ENCODE peak calls at places on chromosomes 12 and 14, in eight cellular contexts. One of them, this sample, is unnamed. For H3K9me3, the result is how much of the 10 kb centered on the place peaks cover.

GRCh38 chr14:85529803-85530574 is at the start of gene FLRT2:
- DNase-seq in stomach: peak
- DNase-seq in psoas muscle: peak
- DNase-seq in IMR-90: peak
- DNase-seq in GM23248: peak
- DNase-seq in HAP-1: peak
- DNase-seq in neural progenitor cell: peak
- DNase-seq in tibial artery: peak
- DNase-seq in this sample: no peak

GRCh38 chr14:42110167-42110566 is 503.5 kb downstream of the LRFN5 start:
- DNase-seq in stomach: no peak
- DNase-seq in psoas muscle: no peak
- DNase-seq in IMR-90: peak
- DNase-seq in GM23248: peak
- DNase-seq in HAP-1: peak
- DNase-seq in neural progenitor cell: peak
- DNase-seq in tibial artery: no peak
- DNase-seq in this sample: no peak

GRCh38 chr14:99566390-99567354 is 37.3 kb downstream of the CCDC85C start:
- DNase-seq in stomach: no peak
- DNase-seq in psoas muscle: no peak
- DNase-seq in IMR-90: no peak
- DNase-seq in GM23248: no peak
- DNase-seq in HAP-1: no peak
- DNase-seq in neural progenitor cell: no peak
- DNase-seq in tibial artery: no peak
- DNase-seq in this sample: no peak

GRCh38 chr14:101359221-101360044 is 201.9 kb upstream of the DIO3 start:
- DNase-seq in stomach: no peak
- DNase-seq in psoas muscle: peak
- DNase-seq in IMR-90: no peak
- DNase-seq in GM23248: peak
- DNase-seq in HAP-1: no peak
- DNase-seq in neural progenitor cell: peak
- DNase-seq in tibial artery: peak
- DNase-seq in this sample: no peak

GRCh38 chr14:61965030-61965745 is 203.0 kb downstream of the SNAPC1 start:
- DNase-seq in stomach: no peak
- DNase-seq in psoas muscle: no peak
- DNase-seq in IMR-90: peak
- DNase-seq in GM23248: peak
- DNase-seq in HAP-1: no peak
- DNase-seq in neural progenitor cell: no peak
- DNase-seq in tibial artery: no peak
- DNase-seq in this sample: no peak

GRCh38 chr12:6883252-6883651 is 10.1 kb upstream of the SPSB2 start:
- DNase-seq in stomach: no peak
- DNase-seq in psoas muscle: no peak
- DNase-seq in IMR-90: no peak
- DNase-seq in GM23248: no peak
- DNase-seq in HAP-1: no peak
- DNase-seq in neural progenitor cell: no peak
- DNase-seq in tibial artery: no peak
- DNase-seq in this sample: no peak

GRCh38 chr14:63893701-63894458 is 41.1 kb downstream of the SYNE2 start:
- DNase-seq in stomach: peak
- DNase-seq in psoas muscle: peak
- DNase-seq in IMR-90: peak
- DNase-seq in GM23248: peak
- DNase-seq in HAP-1: peak
- DNase-seq in neural progenitor cell: peak
- DNase-seq in tibial artery: peak
- DNase-seq in this sample: no peak

GRCh38 chr12:2382391-2383155 is 329.8 kb downstream of the CACNA1C start:
- DNase-seq in stomach: no peak
- DNase-seq in psoas muscle: no peak
- DNase-seq in IMR-90: peak
- DNase-seq in GM23248: peak
- DNase-seq in HAP-1: no peak
- DNase-seq in neural progenitor cell: no peak
- DNase-seq in tibial artery: no peak
- DNase-seq in this sample: no peak

GRCh38 chr14:77148510-77149231 is 7.1 kb upstream of the ZDHHC22 start:
- DNase-seq in stomach: no peak
- DNase-seq in psoas muscle: no peak
- DNase-seq in IMR-90: no peak
- DNase-seq in GM23248: no peak
- DNase-seq in HAP-1: no peak
- DNase-seq in neural progenitor cell: no peak
- DNase-seq in tibial artery: no peak
- DNase-seq in this sample: no peak

GRCh38 chr12:99059824-99060526 is 414.9 kb downstream of the APAF1 start:
- DNase-seq in stomach: no peak
- DNase-seq in psoas muscle: peak
- DNase-seq in IMR-90: no peak
- DNase-seq in GM23248: peak
- DNase-seq in HAP-1: no peak
- DNase-seq in neural progenitor cell: peak
- DNase-seq in tibial artery: peak
- DNase-seq in this sample: no peak

GRCh38 chr14:79570648-79571047 is 640.7 kb downstream of the DIO2 start:
- DNase-seq in stomach: no peak
- DNase-seq in psoas muscle: no peak
- DNase-seq in IMR-90: no peak
- DNase-seq in GM23248: no peak
- DNase-seq in HAP-1: no peak
- DNase-seq in neural progenitor cell: peak
- DNase-seq in tibial artery: no peak
- DNase-seq in this sample: no peak
- H3K9me3 ChIP-seq in stomach: under half
- H3K9me3 ChIP-seq in psoas muscle: under half
- H3K9me3 ChIP-seq in IMR-90: under half
- H3K9me3 ChIP-seq in GM23248: under half
- H3K9me3 ChIP-seq in HAP-1: under half
- H3K9me3 ChIP-seq in neural progenitor cell: under half
- H3K9me3 ChIP-seq in tibial artery: under half
- H3K9me3 ChIP-seq in this sample: under half

GRCh38 chr12:76075448-76075847 is 9.0 kb downstream of the NAP1L1 start:
- DNase-seq in stomach: no peak
- DNase-seq in psoas muscle: no peak
- DNase-seq in IMR-90: no peak
- DNase-seq in GM23248: no peak
- DNase-seq in HAP-1: no peak
- DNase-seq in neural progenitor cell: no peak
- DNase-seq in tibial artery: no peak
- DNase-seq in this sample: no peak
- H3K9me3 ChIP-seq in stomach: under half
- H3K9me3 ChIP-seq in psoas muscle: under half
- H3K9me3 ChIP-seq in IMR-90: under half
- H3K9me3 ChIP-seq in GM23248: under half
- H3K9me3 ChIP-seq in HAP-1: under half
- H3K9me3 ChIP-seq in neural progenitor cell: under half
- H3K9me3 ChIP-seq in tibial artery: under half
- H3K9me3 ChIP-seq in this sample: under half

GRCh38 chr14:89747146-89747545 is 207.4 kb downstream of the EFCAB11 start:
- DNase-seq in stomach: no peak
- DNase-seq in psoas muscle: no peak
- DNase-seq in IMR-90: no peak
- DNase-seq in GM23248: no peak
- DNase-seq in HAP-1: no peak
- DNase-seq in neural progenitor cell: no peak
- DNase-seq in tibial artery: no peak
- DNase-seq in this sample: no peak

GRCh38 chr14:89746654-89747053 is 207.9 kb downstream of the EFCAB11 start:
- DNase-seq in stomach: no peak
- DNase-seq in psoas muscle: no peak
- DNase-seq in IMR-90: no peak
- DNase-seq in GM23248: no peak
- DNase-seq in HAP-1: no peak
- DNase-seq in neural progenitor cell: no peak
- DNase-seq in tibial artery: no peak
- DNase-seq in this sample: no peak

GRCh38 chr14:89743828-89744227 is 210.7 kb downstream of the EFCAB11 start:
- DNase-seq in stomach: no peak
- DNase-seq in psoas muscle: no peak
- DNase-seq in IMR-90: no peak
- DNase-seq in GM23248: no peak
- DNase-seq in HAP-1: no peak
- DNase-seq in neural progenitor cell: no peak
- DNase-seq in tibial artery: no peak
- DNase-seq in this sample: no peak

GRCh38 chr14:89748004-89748403 is 206.5 kb downstream of the EFCAB11 start:
- DNase-seq in stomach: no peak
- DNase-seq in psoas muscle: no peak
- DNase-seq in IMR-90: peak
- DNase-seq in GM23248: peak
- DNase-seq in HAP-1: no peak
- DNase-seq in neural progenitor cell: no peak
- DNase-seq in tibial artery: no peak
- DNase-seq in this sample: no peak

DNA sequence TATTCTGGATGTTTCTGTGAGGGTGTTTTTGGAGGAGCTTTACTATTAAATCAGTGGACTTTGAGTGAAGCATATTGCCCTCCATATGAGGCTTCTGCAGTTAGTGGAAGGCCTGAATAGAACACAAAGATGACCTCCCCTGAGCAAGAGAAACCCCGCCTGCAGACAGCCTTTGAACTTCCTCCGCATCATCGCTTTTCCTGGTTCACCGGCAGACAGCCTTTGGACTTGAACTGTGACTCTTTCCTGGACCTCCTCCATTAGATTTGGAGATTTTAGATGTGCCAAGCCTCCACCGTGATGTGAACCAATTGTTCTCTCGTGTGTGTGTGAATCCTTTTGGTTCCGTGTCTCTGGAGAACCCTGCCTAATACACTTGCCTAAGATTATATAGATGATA is 208.4 kb downstream of the EFCAB11 start:
- DNase-seq in stomach: no peak
- DNase-seq in psoas muscle: no peak
- DNase-seq in IMR-90: no peak
- DNase-seq in GM23248: no peak
- DNase-seq in HAP-1: no peak
- DNase-seq in neural progenitor cell: no peak
- DNase-seq in tibial artery: no peak
- DNase-seq in this sample: no peak
- H3K9me3 ChIP-seq in stomach: under half
- H3K9me3 ChIP-seq in psoas muscle: under half
- H3K9me3 ChIP-seq in IMR-90: under half
- H3K9me3 ChIP-seq in GM23248: under half
- H3K9me3 ChIP-seq in HAP-1: under half
- H3K9me3 ChIP-seq in neural progenitor cell: under half
- H3K9me3 ChIP-seq in tibial artery: under half
- H3K9me3 ChIP-seq in this sample: under half

GRCh38 chr12:68416826-68417225 is 84.7 kb upstream of the MDM1 start:
- DNase-seq in stomach: no peak
- DNase-seq in psoas muscle: no peak
- DNase-seq in IMR-90: peak
- DNase-seq in GM23248: peak
- DNase-seq in HAP-1: no peak
- DNase-seq in neural progenitor cell: no peak
- DNase-seq in tibial artery: no peak
- DNase-seq in this sample: no peak
- H3K9me3 ChIP-seq in stomach: under half
- H3K9me3 ChIP-seq in psoas muscle: under half
- H3K9me3 ChIP-seq in IMR-90: under half
- H3K9me3 ChIP-seq in GM23248: under half
- H3K9me3 ChIP-seq in HAP-1: under half
- H3K9me3 ChIP-seq in neural progenitor cell: under half
- H3K9me3 ChIP-seq in tibial artery: under half
- H3K9me3 ChIP-seq in this sample: under half

This sample was measured in T-helper 17 cell.